ENCODE peak calls at places on chromosomes 6 and 20, in nine cellular contexts. T is stimulated activated CD8-positive, alpha-beta memory T cell treated with anti-CD3 and anti-CD28 coated beads, Interleukin-7, amount 100 ng/mL, for 48 hours; D is GM04503; F is adrenal gland; C is naive thymus-derived CD4-positive, alpha-beta T cell; S is ACHN; Z is sigmoid colon; K is NCI-H526; P is OCI-LY7. M is an unnamed sample.

GRCh38 chr6:101402618-101403002 is 9.1 kb downstream of the GRIK2 start:
- DNase-seq in T (no peak), D (no peak), F (no peak), C (no peak), S (no peak), Z (no peak), K (peak), P (no peak), M (no peak)

GRCh38 chr6:110688661-110689268 is 126.5 kb downstream of the CDK19 start:
- DNase-seq in T (no peak), D (no peak), F (no peak), C (no peak), S (no peak), Z (no peak), K (peak), P (no peak), M (no peak)

GRCh38 chr20:41643504-41643938 is 25.3 kb upstream of the CHD6 start:
- DNase-seq in T (no peak), D (no peak), F (peak), C (no peak), S (peak), Z (no peak), K (peak), P (no peak), M (no peak)

GRCh38 chr6:159422041-159422984 is 253.1 kb downstream of the FNDC1 start:
- DNase-seq in T (no peak), D (no peak), F (no peak), C (no peak), S (no peak), Z (no peak), K (no peak), P (no peak), M (no peak)

GRCh38 chr6:150142657-150143501 is at the start of gene PPP1R14C:
- DNase-seq in T (peak), D (no peak), F (no peak), C (no peak), S (peak), Z (no peak), K (peak), P (no peak), M (peak)

GRCh38 chr6:81753709-81754678 is 1.5 kb upstream of the TENT5A start:
- DNase-seq in T (peak), D (no peak), F (peak), C (peak), S (peak), Z (peak), K (peak), P (no peak), M (no peak)

GRCh38 chr6:131979515-131980337 is 28.6 kb upstream of the CCN2 start:
- DNase-seq in T (no peak), D (peak), F (no peak), C (no peak), S (peak), Z (no peak), K (no peak), P (no peak), M (no peak)

GRCh38 chr6:16783485-16783884 is 22.2 kb upstream of the ATXN1 start:
- DNase-seq in T (no peak), D (no peak), F (no peak), C (no peak), S (no peak), Z (no peak), K (no peak), P (no peak), M (no peak)

GRCh38 chr6:25051083-25051482 is 115.3 kb upstream of the RIPOR2 start:
- DNase-seq in T (no peak), D (no peak), F (no peak), C (no peak), S (no peak), Z (no peak), K (no peak), P (no peak), M (no peak)

GRCh38 chr20:9723501-9723900 is 115.4 kb downstream of the PAK5 start:
- DNase-seq in T (no peak), D (no peak), F (no peak), C (no peak), S (no peak), Z (no peak), K (no peak), P (no peak), M (no peak)

GRCh38 chr20:13800728-13801134 is 15.9 kb downstream of the NDUFAF5 start:
- DNase-seq in T (no peak), D (peak), F (peak), C (no peak), S (peak), Z (peak), K (peak), P (no peak), M (no peak)

GRCh38 chr6:18990313-18990978 is 603.3 kb downstream of the RNF144B start:
- DNase-seq in T (no peak), D (no peak), F (peak), C (no peak), S (peak), Z (peak), K (peak), P (peak), M (peak)

GRCh38 chr6:15365273-15365687 is 119.4 kb downstream of the JARID2 start:
- DNase-seq in T (no peak), D (peak), F (peak), C (peak), S (no peak), Z (peak), K (peak), P (no peak), M (no peak)

GRCh38 chr6:169520104-169520503 is 181.7 kb downstream of the WDR27 start:
- DNase-seq in T (no peak), D (no peak), F (no peak), C (no peak), S (peak), Z (no peak), K (no peak), P (no peak), M (no peak)

GRCh38 chr6:88301888-88302768 is 136.0 kb upstream of the CNR1 start:
- DNase-seq in T (no peak), D (no peak), F (no peak), C (no peak), S (no peak), Z (no peak), K (no peak), P (no peak), M (no peak)

GRCh38 chr20:63690898-63691710 is 5.3 kb upstream of the TNFRSF6B start:
- DNase-seq in T (no peak), D (no peak), F (no peak), C (no peak), S (no peak), Z (peak), K (peak), P (no peak), M (no peak)

GRCh38 chr6:33696538-33697518 is 14.7 kb downstream of the UQCC2 start:
- DNase-seq in T (no peak), D (no peak), F (peak), C (peak), S (no peak), Z (no peak), K (no peak), P (peak), M (no peak)

GRCh38 chr6:37624606-37625574 is 72.8 kb downstream of the MDGA1 start:
- DNase-seq in T (no peak), D (no peak), F (peak), C (peak), S (peak), Z (no peak), K (peak), P (no peak), M (no peak)

GRCh38 chr6:658244-658643 is 1.3 kb upstream of the HUS1B start:
- DNase-seq in T (no peak), D (no peak), F (no peak), C (no peak), S (no peak), Z (no peak), K (no peak), P (no peak), M (no peak)

GRCh38 chr6:95133578-95133977 is 443.8 kb upstream of the MANEA start:
- DNase-seq in T (no peak), D (no peak), F (no peak), C (no peak), S (peak), Z (no peak), K (peak), P (no peak), M (no peak)

GRCh38 chr6:134138226-134138975 is 86.0 kb upstream of the SLC2A12 start:
- DNase-seq in T (no peak), D (peak), F (no peak), C (no peak), S (no peak), Z (no peak), K (no peak), P (no peak), M (no peak)

GRCh38 chr20:57753332-57754164 is 43.7 kb upstream of the PMEPA1 start:
- DNase-seq in T (no peak), D (no peak), F (no peak), C (no peak), S (no peak), Z (peak), K (no peak), P (no peak), M (no peak)

GRCh38 chr6:63764318-63764916 is 128.8 kb downstream of the PHF3 start:
- DNase-seq in T (no peak), D (no peak), F (no peak), C (peak), S (peak), Z (no peak), K (peak), P (peak), M (no peak)

GRCh38 chr6:12291785-12292604 is 1.8 kb downstream of the EDN1 start:
- DNase-seq in T (no peak), D (peak), F (no peak), C (no peak), S (peak), Z (no peak), K (peak), P (no peak), M (peak)

GRCh38 chr20:19633985-19634384 is 124.1 kb upstream of the RIN2 start:
- DNase-seq in T (no peak), D (no peak), F (no peak), C (no peak), S (no peak), Z (no peak), K (no peak), P (no peak), M (no peak)